ENCODE peak calls at places on chromosomes 6 and 20, in eight cellular contexts. One of them, this sample, is unnamed.

GRCh38 chr6:35033683-35034082 is 107.5 kb downstream of the TCP11 start:
- DNase-seq in NCI-H1092: no peak
- DNase-seq in NCI-H1417 treated with DMSO at 0.1 percent for 48 hours: no peak
- DNase-seq in thoracic aorta: no peak
- DNase-seq in NCI-H187: no peak
- DNase-seq in activated CD4-positive, alpha-beta memory T cell treated with anti-CD3 and anti-CD28 coated beads for 36 hours: no peak
- DNase-seq in effector memory CD4-positive, alpha-beta T cell: no peak
- DNase-seq in T follicular helper cell: no peak
- DNase-seq in this sample: no peak

GRCh38 chr20:47360489-47361267 is 4.2 kb upstream of the ZMYND8 start:
- DNase-seq in NCI-H1092: peak
- DNase-seq in NCI-H1417 treated with DMSO at 0.1 percent for 48 hours: no peak
- DNase-seq in thoracic aorta: peak
- DNase-seq in NCI-H187: peak
- DNase-seq in activated CD4-positive, alpha-beta memory T cell treated with anti-CD3 and anti-CD28 coated beads for 36 hours: no peak
- DNase-seq in effector memory CD4-positive, alpha-beta T cell: no peak
- DNase-seq in T follicular helper cell: no peak
- DNase-seq in this sample: peak

GRCh38 chr20:55160022-55160421 is 684.6 kb downstream of the DOK5 start:
- DNase-seq in NCI-H1092: no peak
- DNase-seq in NCI-H1417 treated with DMSO at 0.1 percent for 48 hours: no peak
- DNase-seq in thoracic aorta: no peak
- DNase-seq in NCI-H187: no peak
- DNase-seq in activated CD4-positive, alpha-beta memory T cell treated with anti-CD3 and anti-CD28 coated beads for 36 hours: no peak
- DNase-seq in effector memory CD4-positive, alpha-beta T cell: no peak
- DNase-seq in T follicular helper cell: no peak
- DNase-seq in this sample: no peak

GRCh38 chr6:26329763-26330511 is 35.1 kb upstream of the BTN3A2 start:
- DNase-seq in NCI-H1092: peak
- DNase-seq in NCI-H1417 treated with DMSO at 0.1 percent for 48 hours: no peak
- DNase-seq in thoracic aorta: no peak
- DNase-seq in NCI-H187: no peak
- DNase-seq in activated CD4-positive, alpha-beta memory T cell treated with anti-CD3 and anti-CD28 coated beads for 36 hours: peak
- DNase-seq in effector memory CD4-positive, alpha-beta T cell: peak
- DNase-seq in T follicular helper cell: no peak
- DNase-seq in this sample: peak

GRCh38 chr20:15487030-15487429 is 1086.2 kb downstream of the KIF16B start:
- DNase-seq in NCI-H1092: no peak
- DNase-seq in NCI-H1417 treated with DMSO at 0.1 percent for 48 hours: no peak
- DNase-seq in thoracic aorta: no peak
- DNase-seq in NCI-H187: no peak
- DNase-seq in activated CD4-positive, alpha-beta memory T cell treated with anti-CD3 and anti-CD28 coated beads for 36 hours: no peak
- DNase-seq in effector memory CD4-positive, alpha-beta T cell: no peak
- DNase-seq in T follicular helper cell: no peak
- DNase-seq in this sample: peak

GRCh38 chr20:4573564-4574355 is 147.9 kb upstream of the PRND start:
- DNase-seq in NCI-H1092: no peak
- DNase-seq in NCI-H1417 treated with DMSO at 0.1 percent for 48 hours: no peak
- DNase-seq in thoracic aorta: no peak
- DNase-seq in NCI-H187: no peak
- DNase-seq in activated CD4-positive, alpha-beta memory T cell treated with anti-CD3 and anti-CD28 coated beads for 36 hours: no peak
- DNase-seq in effector memory CD4-positive, alpha-beta T cell: no peak
- DNase-seq in T follicular helper cell: no peak
- DNase-seq in this sample: peak

GRCh38 chr6:32529697-32530429 is at the start of gene HLA-DRB5:
- DNase-seq in NCI-H1092: no peak
- DNase-seq in NCI-H1417 treated with DMSO at 0.1 percent for 48 hours: no peak
- DNase-seq in thoracic aorta: no peak
- DNase-seq in NCI-H187: no peak
- DNase-seq in activated CD4-positive, alpha-beta memory T cell treated with anti-CD3 and anti-CD28 coated beads for 36 hours: no peak
- DNase-seq in effector memory CD4-positive, alpha-beta T cell: peak
- DNase-seq in T follicular helper cell: no peak
- DNase-seq in this sample: peak

GRCh38 chr6:27605401-27606342 is 132.8 kb upstream of the ZNF184 start:
- DNase-seq in NCI-H1092: no peak
- DNase-seq in NCI-H1417 treated with DMSO at 0.1 percent for 48 hours: no peak
- DNase-seq in thoracic aorta: no peak
- DNase-seq in NCI-H187: no peak
- DNase-seq in activated CD4-positive, alpha-beta memory T cell treated with anti-CD3 and anti-CD28 coated beads for 36 hours: peak
- DNase-seq in effector memory CD4-positive, alpha-beta T cell: no peak
- DNase-seq in T follicular helper cell: no peak
- DNase-seq in this sample: peak

GRCh38 chr6:7041511-7042026 is 66.2 kb upstream of the RREB1 start:
- DNase-seq in NCI-H1092: no peak
- DNase-seq in NCI-H1417 treated with DMSO at 0.1 percent for 48 hours: no peak
- DNase-seq in thoracic aorta: no peak
- DNase-seq in NCI-H187: no peak
- DNase-seq in activated CD4-positive, alpha-beta memory T cell treated with anti-CD3 and anti-CD28 coated beads for 36 hours: no peak
- DNase-seq in effector memory CD4-positive, alpha-beta T cell: no peak
- DNase-seq in T follicular helper cell: no peak
- DNase-seq in this sample: peak

GRCh38 chr6:68641172-68641571 is 6.1 kb downstream of the ADGRB3 start:
- DNase-seq in NCI-H1092: no peak
- DNase-seq in NCI-H1417 treated with DMSO at 0.1 percent for 48 hours: no peak
- DNase-seq in thoracic aorta: no peak
- DNase-seq in NCI-H187: no peak
- DNase-seq in activated CD4-positive, alpha-beta memory T cell treated with anti-CD3 and anti-CD28 coated beads for 36 hours: no peak
- DNase-seq in effector memory CD4-positive, alpha-beta T cell: no peak
- DNase-seq in T follicular helper cell: no peak
- DNase-seq in this sample: no peak